ENCODE peak calls at places on chromosomes 7 and 10, in ten cellular contexts. L is NCI-H1105; R is memory B cell; C is A549; O is activated naive CD4-positive, alpha-beta T cell treated with Interleukin-2 at 50 U/mL for 16 hours; U is endothelial cell; P is GM04503; V is ovary; F is stimulated activated CD8-positive, alpha-beta memory T cell treated with anti-CD3 and anti-CD28 coated beads, Interleukin-15, amount 100 ng/mL, for 24 hours; G is non-pigmented ciliary epithelial cell. Y is an unnamed sample.

GRCh38 chr10:29621161-29621560 is 13.6 kb downstream of the SVIL start:
- DNase-seq in U (no peak), F (no peak), O (no peak), V (peak), C (peak), G (peak), R (no peak), L (no peak), P (no peak), Y (no peak)

GRCh38 chr10:61052469-61053205 is 108.7 kb upstream of the RHOBTB1 start:
- DNase-seq in U (no peak), F (no peak), O (no peak), P (no peak), L (no peak), R (no peak), C (no peak), G (no peak), V (no peak), Y (no peak)

GRCh38 chr7:20198295-20198694 is 18.9 kb downstream of the MACC1 start:
- DNase-seq in P (no peak), L (no peak), U (no peak), C (no peak), V (no peak), R (no peak), O (no peak), F (no peak), G (no peak), Y (no peak)

GRCh38 chr10:62341419-62341818 is 32.8 kb upstream of the ZNF365 start:
- DNase-seq in O (no peak), R (no peak), L (no peak), P (no peak), V (no peak), C (no peak), U (no peak), G (no peak), F (no peak), Y (no peak)

GRCh38 chr10:95767884-95768556 is 12.1 kb downstream of the ENTPD1 start:
- DNase-seq in U (no peak), R (no peak), L (no peak), F (no peak), V (no peak), G (no peak), P (no peak), C (peak), O (no peak), Y (no peak)

GRCh38 chr10:30554443-30554831 is 75.1 kb downstream of the LYZL2 start:
- DNase-seq in C (no peak), O (no peak), U (no peak), R (no peak), G (no peak), F (no peak), P (no peak), V (no peak), L (no peak), Y (no peak)

GRCh38 chr10:25683291-25683690 is 250.7 kb upstream of the MYO3A start:
- DNase-seq in L (no peak), V (no peak), P (no peak), C (no peak), G (no peak), U (no peak), F (no peak), R (no peak), O (no peak), Y (no peak)

GRCh38 chr10:50552308-50552707 is 71.4 kb downstream of the SGMS1 start:
- DNase-seq in G (peak), R (no peak), U (no peak), F (no peak), V (no peak), P (peak), L (no peak), O (no peak), C (no peak), Y (no peak)

GRCh38 chr7:73978681-73979563 is 49.1 kb upstream of the ELN start:
- DNase-seq in O (no peak), U (peak), L (peak), R (no peak), P (peak), G (no peak), F (no peak), V (no peak), C (peak), Y (peak)

GRCh38 chr7:98217623-98218582 is 6.7 kb downstream of the BHLHA15 start:
- DNase-seq in F (no peak), U (peak), C (no peak), R (no peak), P (no peak), O (no peak), G (no peak), L (no peak), V (no peak), Y (peak)

GRCh38 chr10:7470371-7470770 is 59.5 kb upstream of the SFMBT2 start:
- DNase-seq in R (no peak), P (no peak), V (no peak), G (no peak), L (no peak), F (no peak), O (no peak), U (no peak), C (no peak), Y (no peak)

GRCh38 chr10:71404510-71405295 is 8.0 kb downstream of the CDH23 start:
- DNase-seq in C (no peak), V (no peak), P (no peak), F (no peak), L (no peak), G (no peak), O (no peak), R (no peak), U (no peak), Y (no peak)

GRCh38 chr7:43834463-43835251 is 34.7 kb downstream of the MRPS24 start:
- DNase-seq in P (no peak), U (no peak), G (no peak), V (no peak), O (peak), L (no peak), F (no peak), C (peak), R (peak), Y (no peak)

GRCh38 chr7:83643754-83644153 is 5.2 kb downstream of the SEMA3E start:
- DNase-seq in V (no peak), P (no peak), U (no peak), O (no peak), R (no peak), G (no peak), L (no peak), F (no peak), C (peak), Y (no peak)

GRCh38 chr10:71920540-71921318 is 43.5 kb upstream of the CHST3 start:
- DNase-seq in R (no peak), C (peak), F (no peak), G (no peak), V (no peak), O (no peak), U (no peak), P (no peak), L (no peak), Y (peak)

GRCh38 chr7:40763319-40764287 is 628.8 kb downstream of the SUGCT start:
- DNase-seq in R (no peak), P (peak), G (peak), O (no peak), U (no peak), L (no peak), V (no peak), F (no peak), C (no peak), Y (no peak)

GRCh38 chr10:43867113-43867512 is 218.4 kb upstream of the ZNF32 start:
- DNase-seq in R (no peak), F (no peak), L (no peak), G (no peak), P (no peak), O (no peak), V (no peak), C (no peak), U (no peak), Y (no peak)

GRCh38 chr7:41143074-41143473 is 559.8 kb downstream of the INHBA start:
- DNase-seq in P (peak), G (no peak), F (no peak), L (no peak), C (no peak), O (no peak), R (no peak), U (no peak), V (no peak), Y (no peak)

GRCh38 chr10:58993480-58994221 is 182.8 kb upstream of the PHYHIPL start:
- DNase-seq in F (no peak), O (no peak), U (no peak), V (no peak), R (no peak), P (no peak), L (no peak), G (no peak), C (no peak), Y (no peak)

GRCh38 chr7:49255061-49255460 is 330.7 kb downstream of the CDC14C start:
- DNase-seq in F (no peak), U (no peak), R (no peak), G (peak), O (no peak), C (no peak), P (no peak), L (no peak), V (no peak), Y (no peak)

GRCh38 chr7:152459724-152460251 is 24.0 kb upstream of the KMT2C start:
- DNase-seq in L (peak), F (no peak), P (no peak), G (peak), V (peak), U (no peak), O (no peak), R (peak), C (no peak), Y (peak)

GRCh38 chr10:119209050-119209735 is 1.8 kb downstream of the GRK5 start:
- DNase-seq in V (peak), R (peak), U (peak), L (no peak), C (peak), P (no peak), G (no peak), F (peak), O (peak), Y (peak)

GRCh38 chr10:130137077-130137448 is 872 bp downstream of the GLRX3 start:
- DNase-seq in L (no peak), O (no peak), P (peak), F (no peak), V (no peak), R (no peak), C (peak), U (peak), G (peak), Y (no peak)

GRCh38 chr10:59954296-59954695 is 47.9 kb upstream of the CCDC6 start:
- DNase-seq in P (no peak), U (no peak), O (no peak), V (no peak), G (peak), R (no peak), F (no peak), L (no peak), C (no peak), Y (no peak)

GRCh38 chr7:111878788-111879187 is 316.5 kb upstream of the IMMP2L start:
- DNase-seq in P (no peak), V (no peak), G (no peak), U (no peak), F (no peak), L (no peak), C (no peak), O (no peak), R (no peak), Y (no peak)

GRCh38 chr7:116177009-116177408 is 33.3 kb upstream of the TES start:
- DNase-seq in G (peak), V (no peak), P (no peak), R (no peak), U (no peak), L (no peak), O (no peak), F (no peak), C (peak), Y (no peak)

GRCh38 chr10:63703740-63704345 is 182.6 kb downstream of the REEP3 start:
- DNase-seq in V (no peak), G (no peak), U (no peak), P (no peak), O (no peak), R (no peak), L (no peak), C (no peak), F (no peak), Y (no peak)

GRCh38 chr7:45982912-45983719 is 62.0 kb upstream of the IGFBP3 start:
- DNase-seq in R (no peak), P (no peak), L (no peak), V (no peak), U (no peak), C (no peak), F (no peak), G (no peak), O (no peak), Y (no peak)

Y was measured in K562.